ENCODE peak calls at places on chromosomes 6 and 20, in five cellular contexts. B is skeletal muscle cell; J is stimulated activated CD4-positive, alpha-beta T cell treated with anti-CD3 and anti-CD28 coated beads, Interleukin-4, amount 100 ng/mL, for 1 hour; Y is HS-5; U is astrocyte of the spinal cord. K is an unnamed sample.

GRCh38 chr20:64108731-64109389 is 1.5 kb upstream of the NPBWR2 start:
- DNase-seq in B (no peak), J (no peak), Y (no peak), U (no peak), K (peak)

GRCh38 chr6:166999845-167000253 is 652 bp downstream of the CEP43 start:
- DNase-seq in B (no peak), J (no peak), Y (no peak), U (no peak), K (no peak)

GRCh38 chr20:36572701-36573102 is 695 bp upstream of the TGIF2 start:
- DNase-seq in B (no peak), J (peak), Y (no peak), U (no peak), K (no peak)

GRCh38 chr20:35618372-35619131 is 2.9 kb downstream of the SPAG4 start:
- DNase-seq in B (no peak), J (peak), Y (no peak), U (peak), K (peak)

GRCh38 chr6:21612067-21612745 is 18.7 kb downstream of the SOX4 start:
- DNase-seq in B (no peak), J (no peak), Y (no peak), U (no peak), K (no peak)

GRCh38 chr20:62918830-62919229 is 7.5 kb downstream of the DIDO1 start:
- DNase-seq in B (no peak), J (peak), Y (no peak), U (no peak), K (peak)

GRCh38 chr20:15482525-15482924 is 1090.7 kb downstream of the KIF16B start:
- DNase-seq in B (no peak), J (no peak), Y (no peak), U (no peak), K (no peak)

GRCh38 chr20:58969439-58969838 is 11.6 kb upstream of the NELFCD start:
- DNase-seq in B (no peak), J (no peak), Y (no peak), U (no peak), K (no peak)

GRCh38 chr6:5506575-5506974 is 245.3 kb downstream of the FARS2 start:
- DNase-seq in B (no peak), J (no peak), Y (no peak), U (no peak), K (no peak)

GRCh38 chr20:48750941-48751620 is 76.7 kb downstream of the PREX1 start:
- DNase-seq in B (no peak), J (peak), Y (no peak), U (peak), K (no peak)

GRCh38 chr6:34465551-34466241 is at the start of gene PACSIN1:
- DNase-seq in B (no peak), J (peak), Y (no peak), U (no peak), K (no peak)

GRCh38 chr6:29653452-29654038 is 3.3 kb upstream of the MOG start:
- DNase-seq in B (peak), J (no peak), Y (no peak), U (peak), K (no peak)

GRCh38 chr6:15427360-15428070 is 181.6 kb downstream of the JARID2 start:
- DNase-seq in B (no peak), J (no peak), Y (no peak), U (no peak), K (no peak)

GRCh38 chr20:48624315-48625020 is 203.3 kb downstream of the PREX1 start:
- DNase-seq in B (no peak), J (no peak), Y (no peak), U (no peak), K (no peak)

GRCh38 chr6:5085638-5086293 is 625 bp downstream of the PPP1R3G start:
- DNase-seq in B (no peak), J (no peak), Y (no peak), U (peak), K (no peak)